ENCODE peak calls at places on chromosomes 7 and 10, in six cellular contexts. One of them, this sample, is unnamed.

GRCh38 chr10:34889004-34889869 is 74.1 kb upstream of the PARD3 start:
- DNase-seq in H1: no peak
- DNase-seq in mesendoderm: no peak
- DNase-seq in H9: no peak
- DNase-seq in IMR-90: no peak
- DNase-seq in mesenchymal stem cell: no peak
- DNase-seq in this sample: no peak

GRCh38 chr10:62437696-62438095 is 63.5 kb downstream of the ZNF365 start:
- DNase-seq in IMR-90: peak; percentile 82
- DNase-seq in H1: no peak
- DNase-seq in mesenchymal stem cell: peak; percentile 75
- DNase-seq in mesendoderm: peak; percentile 63
- DNase-seq in H9: no peak
- DNase-seq in this sample: peak; percentile 56

GRCh38 chr7:40763319-40764287 is 628.8 kb downstream of the SUGCT start:
- DNase-seq in H1: no peak
- DNase-seq in mesenchymal stem cell: peak; percentile 82
- DNase-seq in H9: no peak
- DNase-seq in IMR-90: peak; percentile 86
- DNase-seq in mesendoderm: peak; percentile 27
- DNase-seq in this sample: no peak

GRCh38 chr7:47273974-47274766 is 307.7 kb downstream of the TNS3 start:
- DNase-seq in H9: no peak
- DNase-seq in IMR-90: no peak
- DNase-seq in mesenchymal stem cell: no peak
- DNase-seq in mesendoderm: no peak
- DNase-seq in H1: no peak
- DNase-seq in this sample: no peak

GRCh38 chr7:77439572-77439971 is 23.4 kb upstream of the GSAP start:
- DNase-seq in IMR-90: no peak
- DNase-seq in mesenchymal stem cell: no peak
- DNase-seq in mesendoderm: no peak
- DNase-seq in H9: no peak
- DNase-seq in H1: no peak
- DNase-seq in this sample: no peak

GRCh38 chr7:120857558-120858298 is at the start of gene TSPAN12:
- DNase-seq in mesendoderm: peak; percentile 95
- DNase-seq in H1: no peak
- DNase-seq in H9: peak; percentile 87
- DNase-seq in IMR-90: peak; percentile 54
- DNase-seq in mesenchymal stem cell: peak; percentile 93
- DNase-seq in this sample: peak; percentile 90

GRCh38 chr10:12337973-12338372 is 11.4 kb upstream of the CAMK1D start:
- DNase-seq in mesendoderm: no peak
- DNase-seq in H1: no peak
- DNase-seq in mesenchymal stem cell: peak; percentile 51
- DNase-seq in IMR-90: peak; percentile 32
- DNase-seq in H9: no peak
- DNase-seq in this sample: no peak

GRCh38 chr10:122237326-122237725 is 33.8 kb upstream of the BTBD16 start:
- DNase-seq in IMR-90: no peak
- DNase-seq in H1: no peak
- DNase-seq in mesendoderm: no peak
- DNase-seq in H9: no peak
- DNase-seq in mesenchymal stem cell: no peak
- DNase-seq in this sample: no peak

GRCh38 chr10:69968830-69969229 is 83.8 kb upstream of the MACROH2A2 start:
- DNase-seq in H9: no peak
- DNase-seq in H1: no peak
- DNase-seq in mesendoderm: peak; percentile 74
- DNase-seq in mesenchymal stem cell: no peak
- DNase-seq in IMR-90: peak; percentile 33
- DNase-seq in this sample: no peak

GRCh38 chr7:151449990-151450389 is 10.0 kb upstream of the CRYGN start:
- DNase-seq in mesendoderm: no peak
- DNase-seq in mesenchymal stem cell: no peak
- DNase-seq in IMR-90: no peak
- DNase-seq in H9: no peak
- DNase-seq in H1: no peak
- DNase-seq in this sample: no peak

GRCh38 chr7:137728426-137728825 is 118.3 kb downstream of the DGKI start:
- DNase-seq in H1: no peak
- DNase-seq in mesenchymal stem cell: no peak
- DNase-seq in H9: no peak
- DNase-seq in mesendoderm: no peak
- DNase-seq in IMR-90: no peak
- DNase-seq in this sample: no peak

GRCh38 chr7:140219672-140220520 is 43.1 kb upstream of the KDM7A start:
- DNase-seq in IMR-90: no peak
- DNase-seq in mesendoderm: no peak
- DNase-seq in H1: no peak
- DNase-seq in mesenchymal stem cell: no peak
- DNase-seq in H9: no peak
- DNase-seq in this sample: no peak

GRCh38 chr10:124186956-124187355 is 93.6 kb upstream of the CHST15 start:
- DNase-seq in H1: no peak
- DNase-seq in mesendoderm: no peak
- DNase-seq in H9: no peak
- DNase-seq in mesenchymal stem cell: no peak
- DNase-seq in IMR-90: no peak
- DNase-seq in this sample: no peak

GRCh38 chr10:72449842-72450495 is 95.2 kb upstream of the DNAJB12 start:
- DNase-seq in H1: no peak
- DNase-seq in mesendoderm: no peak
- DNase-seq in mesenchymal stem cell: no peak
- DNase-seq in IMR-90: no peak
- DNase-seq in H9: no peak
- DNase-seq in this sample: no peak

GRCh38 chr10:29839826-29840515 is 205.2 kb upstream of the SVIL start:
- DNase-seq in H1: no peak
- DNase-seq in IMR-90: no peak
- DNase-seq in mesendoderm: no peak
- DNase-seq in mesenchymal stem cell: no peak
- DNase-seq in H9: peak; percentile 49
- DNase-seq in this sample: no peak

GRCh38 chr7:147406521-147407115 is 1183.9 kb upstream of the C7orf33 start:
- DNase-seq in H9: no peak
- DNase-seq in mesendoderm: no peak
- DNase-seq in H1: no peak
- DNase-seq in mesenchymal stem cell: peak; percentile 11
- DNase-seq in IMR-90: peak; percentile 37
- DNase-seq in this sample: no peak

GRCh38 chr10:132559538-132559937 is 22.0 kb downstream of the INPP5A start:
- DNase-seq in IMR-90: no peak
- DNase-seq in mesendoderm: no peak
- DNase-seq in mesenchymal stem cell: no peak
- DNase-seq in H1: no peak
- DNase-seq in H9: no peak
- DNase-seq in this sample: no peak
- H2BK15ac ChIP-seq in IMR-90: no peak overlapping the region
- H2BK15ac ChIP-seq in mesendoderm: no peak overlapping the region
- H2BK15ac ChIP-seq in mesenchymal stem cell: no peak overlapping the region
- H2BK15ac ChIP-seq in H1: no peak overlapping the region
- H2BK15ac ChIP-seq in H9: no peak overlapping the region
- H2BK15ac ChIP-seq in this sample: no peak overlapping the region

DNA sequence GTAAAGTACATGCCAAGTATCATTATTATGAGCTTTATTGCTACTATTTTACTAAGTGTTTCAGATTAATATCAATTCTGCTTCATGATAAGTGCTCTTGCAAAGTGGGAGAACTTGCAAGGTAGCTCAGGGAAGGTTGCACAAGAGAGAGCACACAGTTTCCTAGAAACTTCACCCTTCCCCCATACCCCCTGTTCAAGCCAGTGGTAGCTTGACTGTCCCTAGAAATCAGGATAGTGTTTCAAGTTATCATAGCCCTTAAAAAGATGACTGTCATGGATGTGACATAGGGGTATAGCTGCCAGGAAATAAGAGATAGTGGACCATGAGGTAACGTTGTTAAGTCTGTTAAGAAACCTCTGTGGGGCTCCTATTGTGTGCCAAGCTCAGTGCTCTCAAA is 251.5 kb downstream of the TRIL start:
- DNase-seq in IMR-90: no peak
- DNase-seq in mesenchymal stem cell: no peak
- DNase-seq in mesendoderm: no peak
- DNase-seq in H9: no peak
- DNase-seq in H1: no peak
- DNase-seq in this sample: no peak
- H2BK15ac ChIP-seq in IMR-90: no peak overlapping the region
- H2BK15ac ChIP-seq in mesenchymal stem cell: no peak overlapping the region
- H2BK15ac ChIP-seq in mesendoderm: no peak overlapping the region
- H2BK15ac ChIP-seq in H9: no peak overlapping the region
- H2BK15ac ChIP-seq in H1: no peak overlapping the region
- H2BK15ac ChIP-seq in this sample: no peak overlapping the region

GRCh38 chr10:132945894-132946255 is 3.5 kb upstream of the CFAP46 start:
- DNase-seq in mesenchymal stem cell: no peak
- DNase-seq in H1: no peak
- DNase-seq in H9: peak; percentile 17
- DNase-seq in mesendoderm: no peak
- DNase-seq in IMR-90: no peak
- DNase-seq in this sample: no peak
- H2BK15ac ChIP-seq in mesenchymal stem cell: no peak overlapping the region
- H2BK15ac ChIP-seq in H1: peak overlapping the region; percentile 25
- H2BK15ac ChIP-seq in H9: no peak overlapping the region
- H2BK15ac ChIP-seq in mesendoderm: no peak overlapping the region
- H2BK15ac ChIP-seq in IMR-90: no peak overlapping the region
- H2BK15ac ChIP-seq in this sample: peak overlapping the region; percentile 62

GRCh38 chr7:136183981-136184380 is 206.8 kb upstream of the MTPN start:
- DNase-seq in mesenchymal stem cell: peak; percentile 35
- DNase-seq in H9: no peak
- DNase-seq in H1: no peak
- DNase-seq in IMR-90: peak; percentile 10
- DNase-seq in mesendoderm: peak; percentile 56
- DNase-seq in this sample: no peak

GRCh38 chr7:136174477-136174876 is 197.3 kb upstream of the MTPN start:
- DNase-seq in IMR-90: no peak
- DNase-seq in mesenchymal stem cell: no peak
- DNase-seq in mesendoderm: no peak
- DNase-seq in H1: no peak
- DNase-seq in H9: no peak
- DNase-seq in this sample: no peak

GRCh38 chr7:136179829-136180721 is 202.9 kb upstream of the MTPN start:
- DNase-seq in mesenchymal stem cell: no peak
- DNase-seq in H9: no peak
- DNase-seq in mesendoderm: no peak
- DNase-seq in IMR-90: no peak
- DNase-seq in H1: no peak
- DNase-seq in this sample: no peak

GRCh38 chr7:136180984-136181383 is 203.8 kb upstream of the MTPN start:
- DNase-seq in IMR-90: no peak
- DNase-seq in H1: no peak
- DNase-seq in mesenchymal stem cell: no peak
- DNase-seq in H9: no peak
- DNase-seq in mesendoderm: no peak
- DNase-seq in this sample: no peak

GRCh38 chr7:136179154-136179553 is 202.0 kb upstream of the MTPN start:
- DNase-seq in mesendoderm: no peak
- DNase-seq in IMR-90: no peak
- DNase-seq in mesenchymal stem cell: no peak
- DNase-seq in H9: no peak
- DNase-seq in H1: no peak
- DNase-seq in this sample: no peak
- H2BK15ac ChIP-seq in mesendoderm: no peak overlapping the region
- H2BK15ac ChIP-seq in IMR-90: no peak overlapping the region
- H2BK15ac ChIP-seq in mesenchymal stem cell: no peak overlapping the region
- H2BK15ac ChIP-seq in H9: no peak overlapping the region
- H2BK15ac ChIP-seq in H1: no peak overlapping the region
- H2BK15ac ChIP-seq in this sample: no peak overlapping the region

GRCh38 chr10:63759335-63759734 is 238.1 kb downstream of the REEP3 start:
- DNase-seq in mesenchymal stem cell: no peak
- DNase-seq in H9: no peak
- DNase-seq in H1: no peak
- DNase-seq in mesendoderm: no peak
- DNase-seq in IMR-90: no peak
- DNase-seq in this sample: no peak

GRCh38 chr10:63760034-63760707 is 239.0 kb downstream of the REEP3 start:
- DNase-seq in mesenchymal stem cell: peak; percentile 0
- DNase-seq in IMR-90: no peak
- DNase-seq in H1: no peak
- DNase-seq in mesendoderm: no peak
- DNase-seq in H9: no peak
- DNase-seq in this sample: no peak

GRCh38 chr10:63758080-63758479 is 236.9 kb downstream of the REEP3 start:
- DNase-seq in IMR-90: peak; percentile 68
- DNase-seq in mesendoderm: no peak
- DNase-seq in H1: no peak
- DNase-seq in H9: no peak
- DNase-seq in mesenchymal stem cell: no peak
- DNase-seq in this sample: no peak

GRCh38 chr10:63753807-63754206 is 232.6 kb downstream of the REEP3 start:
- DNase-seq in H9: no peak
- DNase-seq in mesenchymal stem cell: no peak
- DNase-seq in mesendoderm: no peak
- DNase-seq in H1: no peak
- DNase-seq in IMR-90: no peak
- DNase-seq in this sample: no peak

DNA sequence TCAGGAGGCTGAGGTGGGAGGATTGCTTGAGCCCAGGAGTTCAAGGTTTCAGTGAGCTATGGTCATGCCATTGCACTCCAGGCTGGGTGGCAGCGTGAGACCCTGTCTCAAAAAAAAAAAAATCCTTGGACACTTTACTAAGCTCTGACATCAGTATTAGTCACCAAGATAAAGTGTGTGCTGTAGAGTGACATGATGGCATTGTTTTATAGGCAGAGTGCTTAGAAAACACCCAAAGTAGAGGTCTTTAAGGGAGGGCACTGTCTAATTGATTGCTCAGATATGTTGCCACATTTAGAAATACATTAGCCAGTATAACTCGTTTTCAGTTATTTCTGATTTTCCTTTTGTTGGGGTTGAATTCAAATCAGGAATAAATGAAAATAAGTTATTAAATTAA is 235.9 kb downstream of the REEP3 start:
- DNase-seq in H1: no peak
- DNase-seq in mesendoderm: no peak
- DNase-seq in H9: no peak
- DNase-seq in IMR-90: no peak
- DNase-seq in mesenchymal stem cell: peak; percentile 19
- DNase-seq in this sample: no peak
- H2BK15ac ChIP-seq in H1: no peak overlapping the region
- H2BK15ac ChIP-seq in mesendoderm: no peak overlapping the region
- H2BK15ac ChIP-seq in H9: no peak overlapping the region
- H2BK15ac ChIP-seq in IMR-90: no peak overlapping the region
- H2BK15ac ChIP-seq in mesenchymal stem cell: no peak overlapping the region
- H2BK15ac ChIP-seq in this sample: no peak overlapping the region

GRCh38 chr10:83607959-83608745 is 531.2 kb upstream of the GHITM start:
- DNase-seq in H9: no peak
- DNase-seq in mesenchymal stem cell: peak; percentile 51
- DNase-seq in H1: no peak
- DNase-seq in mesendoderm: no peak
- DNase-seq in IMR-90: no peak
- DNase-seq in this sample: no peak
- H2BK15ac ChIP-seq in H9: no peak overlapping the region
- H2BK15ac ChIP-seq in mesenchymal stem cell: no peak overlapping the region
- H2BK15ac ChIP-seq in H1: no peak overlapping the region
- H2BK15ac ChIP-seq in mesendoderm: no peak overlapping the region
- H2BK15ac ChIP-seq in IMR-90: no peak overlapping the region
- H2BK15ac ChIP-seq in this sample: no peak overlapping the region

DNA sequence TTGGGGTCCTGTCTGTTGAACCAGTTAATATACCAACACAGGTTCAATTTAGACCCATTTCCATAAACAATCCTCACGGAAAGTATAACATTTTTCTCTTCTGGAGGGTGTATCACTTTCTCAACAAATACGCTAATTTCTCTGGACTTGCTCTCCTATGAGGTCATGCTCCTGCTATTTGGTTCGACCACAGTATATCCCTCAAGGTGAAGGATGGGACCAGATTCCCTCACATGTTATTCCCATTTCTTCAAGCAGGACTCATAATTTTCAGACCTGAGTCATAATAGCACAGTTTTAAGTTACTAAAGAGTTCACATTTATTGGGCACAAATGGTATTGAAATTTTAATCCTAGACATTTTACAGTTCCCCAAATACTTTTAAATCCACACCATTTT is 57.2 kb downstream of the ADAM12 start:
- DNase-seq in mesendoderm: no peak
- DNase-seq in H9: no peak
- DNase-seq in IMR-90: peak; percentile 85
- DNase-seq in H1: no peak
- DNase-seq in mesenchymal stem cell: peak; percentile 34
- DNase-seq in this sample: no peak
- H2BK15ac ChIP-seq in mesendoderm: no peak overlapping the region
- H2BK15ac ChIP-seq in H9: no peak overlapping the region
- H2BK15ac ChIP-seq in IMR-90: no peak overlapping the region
- H2BK15ac ChIP-seq in H1: no peak overlapping the region
- H2BK15ac ChIP-seq in mesenchymal stem cell: no peak overlapping the region
- H2BK15ac ChIP-seq in this sample: no peak overlapping the region